ENCODE peak calls at places on chromosomes 4 and X, in six cellular contexts. Z, S, K, I, L and D are unnamed samples.

GRCh38 chr4:170090667-170091052 is 904 bp upstream of the AADAT start:
- DNase-seq in L (no peak), K (no peak), S (no peak), I (no peak), Z (no peak), D (no peak)

GRCh38 chr4:1493540-1494287 is 87.5 kb upstream of the NKX1-1 start:
- DNase-seq in S (no peak), I (no peak), L (no peak), K (no peak), Z (no peak), D (no peak)

GRCh38 chr4:158906073-158906472 is 137.2 kb downstream of the FNIP2 start:
- DNase-seq in S (no peak), Z (no peak), K (no peak), L (no peak), I (peak; percentile 53), D (no peak)

GRCh38 chr4:169899295-169899694 is 126.9 kb downstream of the MFAP3L start:
- DNase-seq in L (no peak), K (no peak), I (no peak), Z (peak; percentile 78), S (no peak), D (no peak)

GRCh38 chrX:75301060-75301459 is 27.2 kb downstream of the UPRT start:
- DNase-seq in I (no peak), Z (no peak), S (no peak), K (no peak), L (no peak), D (no peak)

GRCh38 chr4:11338990-11339782 is 89.5 kb downstream of the HS3ST1 start:
- DNase-seq in K (no peak), I (no peak), Z (no peak), S (no peak), L (no peak), D (no peak)

GRCh38 chr4:95548738-95549245 is at the start of gene UNC5C:
- DNase-seq in Z (no peak), I (no peak), L (no peak), S (no peak), K (peak; percentile 73), D (no peak)

GRCh38 chr4:133592591-133592990 is 443.5 kb downstream of the PCDH10 start:
- DNase-seq in L (no peak), Z (no peak), K (no peak), I (no peak), S (no peak), D (no peak)

GRCh38 chr4:97110506-97110905 is 1032.8 kb downstream of the STPG2 start:
- DNase-seq in S (no peak), L (no peak), K (no peak), I (no peak), Z (no peak), D (no peak)
- TF ChIP-seq ZNF274 in S (no peak), L (no peak), K (no peak), I (no peak), Z (no peak), D (no peak)

GRCh38 chr4:89254847-89255246 is 52.8 kb downstream of the GPRIN3 start:
- DNase-seq in Z (peak; percentile 37), L (no peak), S (peak; percentile 68), I (no peak), K (peak; percentile 63), D (peak; percentile 12)

GRCh38 chr4:89251396-89251795 is 56.2 kb downstream of the GPRIN3 start:
- DNase-seq in I (no peak), L (no peak), S (no peak), Z (no peak), K (no peak), D (no peak)

GRCh38 chr4:89256203-89256800 is 51.3 kb downstream of the GPRIN3 start:
- DNase-seq in Z (no peak), K (no peak), I (no peak), L (no peak), S (no peak), D (no peak)

GRCh38 chr4:89253306-89253705 is 54.3 kb downstream of the GPRIN3 start:
- DNase-seq in L (no peak), I (no peak), Z (no peak), K (no peak), S (no peak), D (no peak)

DNA sequence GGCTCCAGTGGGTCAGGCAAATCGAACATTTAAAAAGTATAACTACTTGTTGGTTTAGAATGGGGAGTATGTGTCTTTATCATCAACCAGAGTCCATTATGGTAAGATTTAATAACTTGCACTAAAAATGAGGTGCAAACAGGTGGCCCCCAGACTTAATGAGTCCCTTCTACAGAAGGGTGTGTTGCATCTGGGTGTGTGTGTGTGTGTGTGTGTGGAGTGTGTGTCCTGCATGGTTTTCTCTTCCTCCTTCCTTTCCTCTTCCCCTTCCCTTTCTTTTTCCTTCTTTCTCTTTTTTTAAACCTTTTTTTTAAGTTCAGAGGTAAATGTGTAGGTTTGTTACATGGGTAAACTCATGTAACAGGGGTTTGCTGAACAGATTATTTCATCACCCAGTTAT is 53.7 kb downstream of the GPRIN3 start:
- DNase-seq in Z (no peak), L (no peak), I (no peak), K (no peak), S (no peak), D (no peak)
- H3K4me1 ChIP-seq in Z (no peaks in the 10 kb centered on the region), L (no peaks in the 10 kb centered on the region), I (no peaks in the 10 kb centered on the region), K (no peaks in the 10 kb centered on the region), S (no peaks in the 10 kb centered on the region), D (no peaks in the 10 kb centered on the region)

DNA sequence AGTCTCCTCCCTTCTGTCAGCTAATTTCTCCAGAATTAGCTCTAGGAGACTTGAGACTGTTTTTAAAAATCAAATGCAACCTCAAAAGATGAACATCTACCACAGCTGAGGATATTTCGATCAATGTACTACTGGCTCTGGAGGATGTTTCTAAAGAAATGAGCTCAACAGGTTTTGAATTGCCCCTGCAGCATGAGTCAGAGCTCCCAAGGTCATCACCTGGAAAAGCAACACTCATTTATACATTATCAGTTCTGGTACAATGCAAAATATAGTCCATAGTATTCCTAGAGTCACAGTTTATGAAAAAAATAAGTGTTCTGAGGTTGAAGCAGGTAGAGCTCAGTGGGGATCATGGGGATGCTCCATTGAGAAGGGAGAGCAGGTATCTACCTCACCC is 50.8 kb upstream of the MCF2 start:
- DNase-seq in L (no peak), Z (no peak), K (no peak), I (no peak), S (no peak), D (no peak)
- TF ChIP-seq ZNF274 in L (no peak), Z (no peak), K (no peak), I (no peak), S (no peak), D (no peak)

DNA sequence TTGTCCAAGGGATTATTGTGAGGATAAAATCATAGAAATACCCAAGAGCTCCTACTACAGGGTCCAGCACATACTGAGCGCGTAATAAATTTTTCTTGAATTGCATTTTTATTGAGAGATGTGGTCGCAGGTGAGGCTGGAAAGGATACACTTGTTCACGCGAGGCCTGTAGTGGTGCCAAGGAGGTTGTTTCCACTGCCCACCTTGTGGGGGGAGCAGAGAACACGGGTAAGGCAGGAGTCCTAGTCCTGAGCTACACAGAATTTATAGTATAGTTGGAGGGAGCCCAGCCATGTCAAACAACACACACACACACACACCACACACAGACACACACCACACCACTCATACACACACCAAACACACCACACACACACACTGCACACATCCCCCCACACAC is 31.8 kb upstream of the CYP4V2 start:
- DNase-seq in I (no peak), S (no peak), L (no peak), Z (no peak), K (no peak), D (no peak)
- H3K4me1 ChIP-seq in I (peaks cover 6% of the 10 kb centered on the region), S (no peaks in the 10 kb centered on the region), L (peaks cover 3% of the 10 kb centered on the region), Z (no peaks in the 10 kb centered on the region), K (peaks cover 2% of the 10 kb centered on the region), D (no peaks in the 10 kb centered on the region)

GRCh38 chrX:12443534-12444098 is 305.3 kb downstream of the FRMPD4 start:
- DNase-seq in S (no peak), L (no peak), I (peak; percentile 60), K (no peak), Z (no peak), D (no peak)

GRCh38 chrX:12441376-12442128 is 303.3 kb downstream of the FRMPD4 start:
- DNase-seq in Z (no peak), K (no peak), S (no peak), L (no peak), I (no peak), D (no peak)

GRCh38 chrX:12434493-12434892 is 296.2 kb downstream of the FRMPD4 start:
- DNase-seq in K (no peak), L (no peak), I (no peak), Z (no peak), S (no peak), D (no peak)

GRCh38 chrX:12440245-12440644 is 302.0 kb downstream of the FRMPD4 start:
- DNase-seq in L (peak; percentile 16), I (no peak), Z (no peak), K (no peak), S (no peak), D (no peak)

GRCh38 chrX:12439396-12439795 is 301.1 kb downstream of the FRMPD4 start:
- DNase-seq in L (no peak), Z (no peak), S (no peak), K (no peak), I (no peak), D (no peak)
- TF ChIP-seq ZNF274 in L (no peak), Z (no peak), S (no peak), K (no peak), I (no peak), D (no peak)

GRCh38 chr4:108144451-108144850 is 24.3 kb downstream of the LEF1 start:
- DNase-seq in K (no peak), L (no peak), I (no peak), Z (no peak), S (no peak), D (no peak)

GRCh38 chr4:108141213-108142045 is 27.3 kb downstream of the LEF1 start:
- DNase-seq in Z (no peak), S (no peak), I (no peak), L (no peak), K (no peak), D (no peak)

GRCh38 chr4:108140328-108140727 is 28.4 kb downstream of the LEF1 start:
- DNase-seq in I (no peak), K (no peak), Z (no peak), L (no peak), S (no peak), D (no peak)

GRCh38 chr4:108143515-108143914 is 25.2 kb downstream of the LEF1 start:
- DNase-seq in L (no peak), Z (no peak), K (no peak), S (no peak), I (no peak), D (no peak)

DNA sequence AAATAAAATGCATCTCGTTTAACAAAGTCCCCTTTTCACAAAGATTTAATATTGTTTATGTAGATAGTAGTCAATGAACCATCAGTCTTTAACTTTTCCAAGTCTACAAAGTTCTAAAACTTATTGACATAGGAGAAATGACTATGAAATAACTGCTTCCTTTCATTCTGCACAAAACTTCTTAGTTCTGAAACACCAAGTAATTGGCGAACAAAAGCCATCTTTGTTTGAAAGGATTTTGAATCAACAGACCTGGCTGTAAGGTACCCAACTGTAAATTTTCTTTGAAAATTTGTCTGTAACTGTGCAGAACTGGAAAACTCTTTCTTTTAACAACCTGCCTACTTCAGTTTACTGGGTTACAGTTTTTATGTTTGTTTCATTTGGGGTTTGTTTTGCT is 25.9 kb downstream of the LEF1 start:
- DNase-seq in S (no peak), I (no peak), L (no peak), Z (no peak), K (no peak), D (no peak)
- H3K4me1 ChIP-seq in S (peaks cover 5% of the 10 kb centered on the region), I (no peaks in the 10 kb centered on the region), L (no peaks in the 10 kb centered on the region), Z (no peaks in the 10 kb centered on the region), K (peaks cover 12% of the 10 kb centered on the region), D (no peaks in the 10 kb centered on the region)